ENCODE peak calls at places on chromosomes 16 and 17, in seven cellular contexts. One of them, this sample, is unnamed.

GRCh38 chr16:71526111-71526998 is at the start of gene CHST4:
- DNase-seq in HEK293T: peak
- DNase-seq in WERI-Rb-1: peak
- DNase-seq in NCI-H1105: no peak
- DNase-seq in AG09309: peak
- DNase-seq in GOT3: no peak
- DNase-seq in astrocyte of the cerebellum: peak
- DNase-seq in this sample: peak

GRCh38 chr17:45436625-45437460 is 4.2 kb upstream of the ARHGAP27 start:
- DNase-seq in GOT3: no peak
- DNase-seq in AG09309: no peak
- DNase-seq in WERI-Rb-1: no peak
- DNase-seq in astrocyte of the cerebellum: no peak
- DNase-seq in HEK293T: no peak
- DNase-seq in NCI-H1105: no peak
- DNase-seq in this sample: no peak

GRCh38 chr16:19223235-19223847 is 55.3 kb downstream of the SYT17 start:
- DNase-seq in NCI-H1105: no peak
- DNase-seq in WERI-Rb-1: peak
- DNase-seq in HEK293T: peak
- DNase-seq in astrocyte of the cerebellum: no peak
- DNase-seq in GOT3: no peak
- DNase-seq in AG09309: no peak
- DNase-seq in this sample: no peak

GRCh38 chr17:40522250-40522960 is 21.0 kb upstream of the TNS4 start:
- DNase-seq in GOT3: no peak
- DNase-seq in WERI-Rb-1: no peak
- DNase-seq in AG09309: no peak
- DNase-seq in HEK293T: no peak
- DNase-seq in NCI-H1105: no peak
- DNase-seq in astrocyte of the cerebellum: no peak
- DNase-seq in this sample: no peak

GRCh38 chr17:2094891-2095535 is 40.1 kb downstream of the HIC1 start:
- DNase-seq in GOT3: no peak
- DNase-seq in HEK293T: no peak
- DNase-seq in AG09309: no peak
- DNase-seq in astrocyte of the cerebellum: no peak
- DNase-seq in WERI-Rb-1: peak
- DNase-seq in NCI-H1105: no peak
- DNase-seq in this sample: no peak

GRCh38 chr17:2872282-2872681 is 76.0 kb downstream of the RAP1GAP2 start:
- DNase-seq in NCI-H1105: no peak
- DNase-seq in astrocyte of the cerebellum: no peak
- DNase-seq in GOT3: no peak
- DNase-seq in AG09309: no peak
- DNase-seq in WERI-Rb-1: no peak
- DNase-seq in HEK293T: no peak
- DNase-seq in this sample: no peak

GRCh38 chr16:86044241-86044671 is 145.3 kb downstream of the IRF8 start:
- DNase-seq in NCI-H1105: no peak
- DNase-seq in astrocyte of the cerebellum: peak
- DNase-seq in GOT3: no peak
- DNase-seq in HEK293T: peak
- DNase-seq in WERI-Rb-1: peak
- DNase-seq in AG09309: no peak
- DNase-seq in this sample: peak

GRCh38 chr16:80045944-80046660 is 445.6 kb upstream of the MAF start:
- DNase-seq in NCI-H1105: peak
- DNase-seq in AG09309: no peak
- DNase-seq in GOT3: no peak
- DNase-seq in WERI-Rb-1: no peak
- DNase-seq in astrocyte of the cerebellum: no peak
- DNase-seq in HEK293T: no peak
- DNase-seq in this sample: no peak

GRCh38 chr16:66248096-66248495 is 118.4 kb upstream of the CDH5 start:
- DNase-seq in WERI-Rb-1: no peak
- DNase-seq in GOT3: no peak
- DNase-seq in HEK293T: no peak
- DNase-seq in astrocyte of the cerebellum: no peak
- DNase-seq in NCI-H1105: no peak
- DNase-seq in AG09309: peak
- DNase-seq in this sample: no peak

GRCh38 chr17:67274466-67274865 is 29.5 kb upstream of the HELZ start:
- DNase-seq in astrocyte of the cerebellum: no peak
- DNase-seq in GOT3: no peak
- DNase-seq in WERI-Rb-1: no peak
- DNase-seq in AG09309: no peak
- DNase-seq in HEK293T: no peak
- DNase-seq in NCI-H1105: no peak
- DNase-seq in this sample: no peak

GRCh38 chr17:40909351-40909750 is 24.3 kb upstream of the KRT20 start:
- DNase-seq in AG09309: peak
- DNase-seq in HEK293T: peak
- DNase-seq in WERI-Rb-1: peak
- DNase-seq in NCI-H1105: peak
- DNase-seq in astrocyte of the cerebellum: peak
- DNase-seq in GOT3: no peak
- DNase-seq in this sample: peak

GRCh38 chr17:13417551-13417950 is 184.2 kb downstream of the HS3ST3A1 start:
- DNase-seq in GOT3: no peak
- DNase-seq in HEK293T: no peak
- DNase-seq in AG09309: no peak
- DNase-seq in WERI-Rb-1: no peak
- DNase-seq in astrocyte of the cerebellum: no peak
- DNase-seq in NCI-H1105: no peak
- DNase-seq in this sample: no peak

GRCh38 chr17:58829172-58829637 is 73.6 kb downstream of the PPM1E start:
- DNase-seq in astrocyte of the cerebellum: no peak
- DNase-seq in GOT3: no peak
- DNase-seq in NCI-H1105: no peak
- DNase-seq in AG09309: no peak
- DNase-seq in HEK293T: no peak
- DNase-seq in WERI-Rb-1: no peak
- DNase-seq in this sample: no peak

GRCh38 chr16:79003026-79003617 is 597.4 kb downstream of the MAF start:
- DNase-seq in WERI-Rb-1: no peak
- DNase-seq in GOT3: no peak
- DNase-seq in NCI-H1105: no peak
- DNase-seq in astrocyte of the cerebellum: no peak
- DNase-seq in HEK293T: no peak
- DNase-seq in AG09309: no peak
- DNase-seq in this sample: no peak

GRCh38 chr17:44911133-44912001 is 3.9 kb downstream of the GFAP start:
- DNase-seq in AG09309: no peak
- DNase-seq in astrocyte of the cerebellum: no peak
- DNase-seq in WERI-Rb-1: peak
- DNase-seq in HEK293T: peak
- DNase-seq in NCI-H1105: peak
- DNase-seq in GOT3: no peak
- DNase-seq in this sample: peak

GRCh38 chr17:14793237-14793636 is 471.9 kb downstream of the PMP22 start:
- DNase-seq in HEK293T: no peak
- DNase-seq in astrocyte of the cerebellum: no peak
- DNase-seq in AG09309: peak
- DNase-seq in NCI-H1105: no peak
- DNase-seq in GOT3: no peak
- DNase-seq in WERI-Rb-1: no peak
- DNase-seq in this sample: no peak

GRCh38 chr16:27305342-27305741 is 8.4 kb upstream of the IL4R start:
- DNase-seq in astrocyte of the cerebellum: no peak
- DNase-seq in GOT3: no peak
- DNase-seq in HEK293T: no peak
- DNase-seq in NCI-H1105: no peak
- DNase-seq in AG09309: no peak
- DNase-seq in WERI-Rb-1: no peak
- DNase-seq in this sample: no peak

GRCh38 chr17:57459286-57459915 is 203.1 kb downstream of the MSI2 start:
- DNase-seq in NCI-H1105: no peak
- DNase-seq in HEK293T: no peak
- DNase-seq in astrocyte of the cerebellum: no peak
- DNase-seq in WERI-Rb-1: no peak
- DNase-seq in GOT3: no peak
- DNase-seq in AG09309: no peak
- DNase-seq in this sample: peak

GRCh38 chr17:82297280-82297803 is 20.1 kb downstream of the CD7 start:
- DNase-seq in HEK293T: no peak
- DNase-seq in AG09309: no peak
- DNase-seq in WERI-Rb-1: no peak
- DNase-seq in GOT3: peak
- DNase-seq in astrocyte of the cerebellum: peak
- DNase-seq in NCI-H1105: no peak
- DNase-seq in this sample: peak

GRCh38 chr17:77107506-77108433 is 33.0 kb upstream of the SEC14L1 start:
- DNase-seq in GOT3: no peak
- DNase-seq in NCI-H1105: no peak
- DNase-seq in AG09309: no peak
- DNase-seq in astrocyte of the cerebellum: no peak
- DNase-seq in WERI-Rb-1: no peak
- DNase-seq in HEK293T: no peak
- DNase-seq in this sample: peak

GRCh38 chr17:50944054-50944901 is 78.1 kb upstream of the TOB1 start:
- DNase-seq in NCI-H1105: peak
- DNase-seq in GOT3: no peak
- DNase-seq in HEK293T: peak
- DNase-seq in AG09309: no peak
- DNase-seq in astrocyte of the cerebellum: no peak
- DNase-seq in WERI-Rb-1: peak
- DNase-seq in this sample: peak

GRCh38 chr17:60321336-60322055 is 70.4 kb downstream of the USP32 start:
- DNase-seq in GOT3: no peak
- DNase-seq in astrocyte of the cerebellum: no peak
- DNase-seq in AG09309: no peak
- DNase-seq in NCI-H1105: no peak
- DNase-seq in HEK293T: no peak
- DNase-seq in WERI-Rb-1: no peak
- DNase-seq in this sample: no peak

GRCh38 chr17:62139141-62139540 is 74.1 kb upstream of the MED13 start:
- DNase-seq in astrocyte of the cerebellum: no peak
- DNase-seq in HEK293T: no peak
- DNase-seq in AG09309: no peak
- DNase-seq in GOT3: no peak
- DNase-seq in WERI-Rb-1: no peak
- DNase-seq in NCI-H1105: no peak
- DNase-seq in this sample: no peak

GRCh38 chr16:31177136-31177535 is 2.8 kb upstream of the FUS start:
- DNase-seq in WERI-Rb-1: no peak
- DNase-seq in NCI-H1105: no peak
- DNase-seq in HEK293T: no peak
- DNase-seq in AG09309: peak
- DNase-seq in astrocyte of the cerebellum: peak
- DNase-seq in GOT3: no peak
- DNase-seq in this sample: no peak

GRCh38 chr17:39462644-39463375 is 1.5 kb downstream of the CDK12 start:
- DNase-seq in NCI-H1105: no peak
- DNase-seq in WERI-Rb-1: no peak
- DNase-seq in AG09309: no peak
- DNase-seq in astrocyte of the cerebellum: no peak
- DNase-seq in HEK293T: no peak
- DNase-seq in GOT3: no peak
- DNase-seq in this sample: no peak

GRCh38 chr16:68707341-68708152 is 29.5 kb upstream of the CDH1 start:
- DNase-seq in AG09309: no peak
- DNase-seq in NCI-H1105: peak
- DNase-seq in GOT3: no peak
- DNase-seq in HEK293T: no peak
- DNase-seq in WERI-Rb-1: no peak
- DNase-seq in astrocyte of the cerebellum: no peak
- DNase-seq in this sample: no peak